ENCODE peak calls at places on chromosomes 5 and 9, in four cellular contexts. J, M, E and G are unnamed samples.

GRCh38 chr5:149062371-149063016 is 368 bp downstream of the SH3TC2 start:
- DNase-seq in J (no peak), M (no peak), E (no peak), G (peak; percentile 97)

GRCh38 chr9:126694206-126695081 is 80.7 kb downstream of the LMX1B start:
- DNase-seq in J (no peak), M (no peak), E (no peak), G (no peak)

GRCh38 chr9:91837982-91838731 is 111.9 kb downstream of the ROR2 start:
- DNase-seq in J (no peak), M (no peak), E (peak; percentile 87), G (no peak)

GRCh38 chr5:43642428-43642827 is 39.4 kb downstream of the NNT start:
- DNase-seq in J (no peak), M (no peak), E (no peak), G (no peak)

GRCh38 chr9:134418986-134419683 is 92.9 kb downstream of the RXRA start:
- DNase-seq in J (no peak), M (no peak), E (no peak), G (no peak)

GRCh38 chr5:178672635-178673034 is 45.8 kb upstream of the CLK4 start:
- DNase-seq in J (no peak), M (no peak), E (no peak), G (no peak)

GRCh38 chr9:76598971-76599370 is 140.0 kb downstream of the GCNT1 start:
- DNase-seq in J (no peak), M (no peak), E (no peak), G (no peak)

GRCh38 chr5:146877783-146878470 is 630 bp downstream of the PPP2R2B start:
- DNase-seq in J (peak; percentile 14), M (no peak), E (peak; percentile 27), G (no peak)

GRCh38 chr5:149228610-149229297 is 42.9 kb upstream of the AFAP1L1 start:
- DNase-seq in J (no peak), M (no peak), E (peak; percentile 77), G (peak; percentile 84)